ENCODE peak calls at places on chromosomes 1 and 21, in nine cellular contexts. G is HTR-8/SVneo; H is ACHN; R is natural killer cell treated with Interleukin-12 subunit alpha and Interleukin-12 subunit beta and Interleukin-15 and Interleukin-18, amount 100 ng/mL, for 72 hours; Q is iPS-NIHi11; C is stimulated activated effector memory CD8-positive, alpha-beta T cell treated with anti-CD3 and anti-CD28 coated beads, Interleukin-12 subunit alpha, Interleukin-12 subunit beta, amount 100 ng/mL, for 72 hours; X is hippocampal formation; V is naive thymus-derived CD8-positive, alpha-beta T cell; A is B cell. T is an unnamed sample.

GRCh38 chr1:116411784-116412479 is 38.9 kb downstream of the ATP1A1 start:
- DNase-seq in G (no peak), H (no peak), R (no peak), Q (no peak), C (no peak), X (no peak), V (no peak), A (no peak), T (peak)

GRCh38 chr1:26697978-26698849 is 2.4 kb downstream of the ARID1A start:
- DNase-seq in G (peak), H (peak), R (peak), Q (no peak), C (peak), X (no peak), V (peak), A (peak), T (peak)

GRCh38 chr1:178646821-178647220 is 78.2 kb upstream of the RALGPS2 start:
- DNase-seq in G (no peak), H (no peak), R (no peak), Q (no peak), C (no peak), X (no peak), V (no peak), A (no peak), T (no peak)

GRCh38 chr1:7784492-7785071 is 491 bp downstream of the PER3 start:
- DNase-seq in G (no peak), H (no peak), R (no peak), Q (no peak), C (no peak), X (peak), V (no peak), A (no peak), T (no peak)

GRCh38 chr21:43211085-43212071 is 42.6 kb downstream of the CRYAA start:
- DNase-seq in G (no peak), H (no peak), R (no peak), Q (peak), C (no peak), X (no peak), V (no peak), A (peak), T (peak)

GRCh38 chr1:157045251-157046218 is at the start of gene ARHGEF11:
- DNase-seq in G (peak), H (peak), R (peak), Q (peak), C (peak), X (peak), V (no peak), A (no peak), T (peak)

GRCh38 chr1:225447649-225448048 is 19.8 kb upstream of the LBR start:
- DNase-seq in G (no peak), H (no peak), R (no peak), Q (no peak), C (no peak), X (peak), V (no peak), A (peak), T (no peak)

GRCh38 chr1:167538657-167539056 is 14.9 kb downstream of the CREG1 start:
- DNase-seq in G (no peak), H (no peak), R (no peak), Q (peak), C (no peak), X (no peak), V (no peak), A (no peak), T (no peak)

GRCh38 chr1:1677718-1678580 is 14.6 kb downstream of the SLC35E2B start:
- DNase-seq in G (no peak), H (no peak), R (peak), Q (no peak), C (peak), X (no peak), V (peak), A (peak), T (no peak)

GRCh38 chr21:34865922-34866271 is 183.2 kb downstream of the RUNX1 start:
- DNase-seq in G (no peak), H (no peak), R (no peak), Q (peak), C (no peak), X (no peak), V (no peak), A (peak), T (no peak)

GRCh38 chr1:197521118-197521739 is 253.2 kb downstream of the CRB1 start:
- DNase-seq in G (peak), H (peak), R (peak), Q (peak), C (no peak), X (no peak), V (peak), A (no peak), T (peak)

GRCh38 chr1:98452162-98452561 is 209.4 kb upstream of the SNX7 start:
- DNase-seq in G (no peak), H (no peak), R (no peak), Q (no peak), C (no peak), X (no peak), V (no peak), A (no peak), T (no peak)

GRCh38 chr1:203567596-203567995 is 59.0 kb upstream of the ATP2B4 start:
- DNase-seq in G (no peak), H (no peak), R (no peak), Q (no peak), C (no peak), X (no peak), V (no peak), A (no peak), T (no peak)

GRCh38 chr1:51270751-51271150 is 34.7 kb downstream of the RNF11 start:
- DNase-seq in G (no peak), H (no peak), R (no peak), Q (no peak), C (no peak), X (no peak), V (no peak), A (no peak), T (no peak)

GRCh38 chr21:15058718-15059316 is 6.0 kb downstream of the NRIP1 start:
- DNase-seq in G (no peak), H (peak), R (no peak), Q (no peak), C (no peak), X (no peak), V (no peak), A (no peak), T (no peak)

GRCh38 chr1:9448132-9449105 is 90.8 kb upstream of the SLC25A33 start:
- DNase-seq in G (no peak), H (no peak), R (no peak), Q (no peak), C (no peak), X (no peak), V (no peak), A (no peak), T (no peak)

GRCh38 chr21:43731891-43732711 is 13.2 kb downstream of the PDXK start:
- DNase-seq in G (no peak), H (peak), R (no peak), Q (no peak), C (no peak), X (peak), V (no peak), A (no peak), T (no peak)

GRCh38 chr1:57115030-57115614 is 149.3 kb upstream of the C8B start:
- DNase-seq in G (no peak), H (no peak), R (no peak), Q (no peak), C (no peak), X (no peak), V (no peak), A (no peak), T (no peak)

GRCh38 chr1:191993549-191993948 is 164.7 kb upstream of the RGS18 start:
- DNase-seq in G (peak), H (peak), R (no peak), Q (peak), C (no peak), X (no peak), V (no peak), A (no peak), T (peak)

GRCh38 chr1:185808675-185809074 is 74.5 kb downstream of the HMCN1 start:
- DNase-seq in G (no peak), H (no peak), R (no peak), Q (no peak), C (no peak), X (no peak), V (no peak), A (no peak), T (no peak)

GRCh38 chr1:154962238-154962678 is 676 bp upstream of the PYGO2 start:
- DNase-seq in G (no peak), H (peak), R (no peak), Q (peak), C (no peak), X (no peak), V (no peak), A (no peak), T (no peak)

GRCh38 chr1:43760745-43761343 is 53.5 kb downstream of the ST3GAL3 start:
- DNase-seq in G (no peak), H (no peak), R (no peak), Q (no peak), C (no peak), X (no peak), V (no peak), A (no peak), T (no peak)

GRCh38 chr1:19137158-19137557 is 72.9 kb downstream of the UBR4 start:
- DNase-seq in G (no peak), H (no peak), R (no peak), Q (no peak), C (no peak), X (no peak), V (no peak), A (no peak), T (no peak)

GRCh38 chr1:56526571-56527174 is 52.7 kb downstream of the PLPP3 start:
- DNase-seq in G (no peak), H (no peak), R (no peak), Q (no peak), C (no peak), X (no peak), V (no peak), A (peak), T (no peak)

GRCh38 chr1:25695066-25695990 is 78.7 kb downstream of the MAN1C1 start:
- DNase-seq in G (peak), H (peak), R (no peak), Q (peak), C (no peak), X (no peak), V (no peak), A (no peak), T (peak)

GRCh38 chr1:18645172-18646090 is 14.8 kb downstream of the PAX7 start:
- DNase-seq in G (no peak), H (no peak), R (no peak), Q (no peak), C (no peak), X (no peak), V (no peak), A (no peak), T (no peak)

GRCh38 chr1:67169932-67170331 is 3.7 kb downstream of the IL23R start:
- DNase-seq in G (no peak), H (no peak), R (no peak), Q (no peak), C (no peak), X (no peak), V (no peak), A (no peak), T (no peak)

GRCh38 chr1:172906778-172907592 is 143.8 kb downstream of the TNFSF18 start:
- DNase-seq in G (no peak), H (peak), R (no peak), Q (no peak), C (no peak), X (no peak), V (peak), A (no peak), T (no peak)

GRCh38 chr1:229403573-229403972 is 30.3 kb downstream of the ACTA1 start:
- DNase-seq in G (no peak), H (no peak), R (no peak), Q (no peak), C (no peak), X (no peak), V (no peak), A (peak), T (no peak)

GRCh38 chr1:103250441-103250861 is 142.1 kb upstream of the COL11A1 start:
- DNase-seq in G (no peak), H (peak), R (no peak), Q (peak), C (no peak), X (no peak), V (no peak), A (no peak), T (no peak)

GRCh38 chr1:175033931-175034330 is 10.7 kb upstream of the MRPS14 start:
- DNase-seq in G (no peak), H (no peak), R (no peak), Q (no peak), C (no peak), X (no peak), V (no peak), A (no peak), T (no peak)

GRCh38 chr1:30919025-30919881 is 10.7 kb upstream of the SDC3 start:
- DNase-seq in G (no peak), H (peak), R (no peak), Q (no peak), C (no peak), X (no peak), V (no peak), A (no peak), T (no peak)

GRCh38 chr1:26075421-26076144 is 8.2 kb upstream of the TRIM63 start:
- DNase-seq in G (no peak), H (no peak), R (no peak), Q (no peak), C (no peak), X (no peak), V (no peak), A (no peak), T (no peak)

GRCh38 chr1:157894613-157895012 is 53.0 kb upstream of the CD5L start:
- DNase-seq in G (no peak), H (no peak), R (no peak), Q (no peak), C (no peak), X (no peak), V (no peak), A (no peak), T (no peak)

GRCh38 chr1:156281281-156282142 is 1.1 kb downstream of the SMG5 start:
- DNase-seq in G (no peak), H (peak), R (no peak), Q (no peak), C (peak), X (no peak), V (peak), A (no peak), T (no peak)

GRCh38 chr1:151398691-151399065 is 695 bp upstream of the PSMB4 start:
- DNase-seq in G (no peak), H (no peak), R (no peak), Q (no peak), C (no peak), X (no peak), V (no peak), A (no peak), T (no peak)

GRCh38 chr1:53629101-53629691 is 109.8 kb downstream of the GLIS1 start:
- DNase-seq in G (no peak), H (no peak), R (no peak), Q (no peak), C (no peak), X (no peak), V (no peak), A (peak), T (no peak)

T was measured in HuH-7.5.